ENCODE peak calls at places on chromosomes 5 and 9, in seven cellular contexts. W, Q, S, O, A, C and E are unnamed samples.

GRCh38 chr5:141637693-141638419 is 1.1 kb downstream of the RELL2 start:
- DNase-seq in W (peak), Q (peak), S (no peak), O (peak), A (peak), C (no peak), E (peak)

GRCh38 chr5:56516936-56517521 is 283.9 kb upstream of the ANKRD55 start:
- DNase-seq in W (no peak), Q (peak), S (no peak), O (no peak), A (peak), C (no peak), E (peak)

GRCh38 chr9:22040760-22041159 is 31.7 kb upstream of the CDKN2B start:
- DNase-seq in W (no peak), Q (no peak), S (peak), O (no peak), A (no peak), C (no peak), E (no peak)

GRCh38 chr5:173265433-173265832 is 30.4 kb upstream of the NKX2-5 start:
- DNase-seq in W (no peak), Q (no peak), S (no peak), O (no peak), A (no peak), C (no peak), E (no peak)

GRCh38 chr5:91217859-91218258 is 165.3 kb downstream of the ARRDC3 start:
- DNase-seq in W (no peak), Q (no peak), S (no peak), O (no peak), A (no peak), C (no peak), E (no peak)

GRCh38 chr5:53733853-53734252 is 173.4 kb downstream of the NDUFS4 start:
- DNase-seq in W (no peak), Q (no peak), S (peak), O (no peak), A (no peak), C (peak), E (no peak)

GRCh38 chr5:1052641-1053390 is 44.2 kb downstream of the NKD2 start:
- DNase-seq in W (no peak), Q (no peak), S (no peak), O (no peak), A (no peak), C (no peak), E (no peak)

GRCh38 chr5:96562614-96563013 is 99.6 kb upstream of the CAST start:
- DNase-seq in W (no peak), Q (no peak), S (peak), O (no peak), A (peak), C (no peak), E (no peak)

GRCh38 chr5:149152317-149152746 is 11.0 kb downstream of the ABLIM3 start:
- DNase-seq in W (no peak), Q (no peak), S (peak), O (no peak), A (peak), C (no peak), E (no peak)

GRCh38 chr5:115186794-115187193 is 17.1 kb upstream of the TRIM36 start:
- DNase-seq in W (no peak), Q (no peak), S (peak), O (no peak), A (no peak), C (no peak), E (no peak)

GRCh38 chr5:172429201-172429940 is 25.0 kb downstream of the SH3PXD2B start:
- DNase-seq in W (no peak), Q (no peak), S (no peak), O (no peak), A (no peak), C (no peak), E (no peak)

GRCh38 chr5:76601470-76601869 is 21.7 kb downstream of the F2RL2 start:
- DNase-seq in W (peak), Q (peak), S (peak), O (peak), A (peak), C (peak), E (peak)

GRCh38 chr9:136977223-136978072 is at the start of gene PTGDS:
- DNase-seq in W (peak), Q (no peak), S (no peak), O (no peak), A (no peak), C (no peak), E (no peak)

GRCh38 chr5:132820162-132820754 is 7.2 kb downstream of the SOWAHA start:
- DNase-seq in W (peak), Q (peak), S (peak), O (peak), A (peak), C (peak), E (peak)

GRCh38 chr9:79221084-79221483 is 350.7 kb upstream of the TLE4 start:
- DNase-seq in W (no peak), Q (peak), S (peak), O (no peak), A (peak), C (no peak), E (no peak)

GRCh38 chr5:82793808-82794419 is 283.3 kb downstream of the TMEM167A start:
- DNase-seq in W (peak), Q (peak), S (peak), O (peak), A (peak), C (peak), E (peak)

GRCh38 chr9:83219924-83220438 is 157.0 kb upstream of the RASEF start:
- DNase-seq in W (no peak), Q (no peak), S (no peak), O (no peak), A (no peak), C (no peak), E (no peak)

GRCh38 chr5:143019614-143020515 is 249.7 kb downstream of the ARHGAP26 start:
- DNase-seq in W (peak), Q (no peak), S (no peak), O (no peak), A (no peak), C (no peak), E (no peak)

GRCh38 chr5:167861134-167861930 is 430.1 kb upstream of the WWC1 start:
- DNase-seq in W (peak), Q (peak), S (peak), O (peak), A (no peak), C (no peak), E (peak)

GRCh38 chr9:7570107-7570720 is 229.4 kb downstream of the DMAC1 start:
- DNase-seq in W (peak), Q (peak), S (peak), O (peak), A (peak), C (peak), E (peak)

GRCh38 chr5:137096149-137097103 is 402.7 kb downstream of the SPOCK1 start:
- DNase-seq in W (no peak), Q (no peak), S (peak), O (no peak), A (no peak), C (no peak), E (no peak)

GRCh38 chr5:97550164-97550563 is 367.1 kb upstream of the RIOK2 start:
- DNase-seq in W (peak), Q (no peak), S (peak), O (no peak), A (peak), C (no peak), E (no peak)

GRCh38 chr5:154482528-154483449 is 4.8 kb upstream of the HAND1 start:
- DNase-seq in W (peak), Q (no peak), S (no peak), O (no peak), A (no peak), C (no peak), E (no peak)

GRCh38 chr5:149284501-149284900 is 12.8 kb downstream of the AFAP1L1 start:
- DNase-seq in W (no peak), Q (no peak), S (no peak), O (no peak), A (no peak), C (no peak), E (no peak)

GRCh38 chr5:126594676-126595485 is at the start of gene ALDH7A1:
- DNase-seq in W (peak), Q (peak), S (peak), O (no peak), A (peak), C (peak), E (no peak)

GRCh38 chr5:95861221-95861857 is 38.8 kb upstream of the GLRX start:
- DNase-seq in W (no peak), Q (peak), S (peak), O (no peak), A (peak), C (peak), E (no peak)

GRCh38 chr9:130234340-130235260 is 31.0 kb upstream of the HMCN2 start:
- DNase-seq in W (no peak), Q (no peak), S (peak), O (no peak), A (no peak), C (no peak), E (no peak)

GRCh38 chr5:135468086-135468485 is 15.9 kb upstream of the TIFAB start:
- DNase-seq in W (no peak), Q (no peak), S (no peak), O (no peak), A (no peak), C (no peak), E (no peak)

GRCh38 chr5:126686451-126687126 is 85.8 kb downstream of the PHAX start:
- DNase-seq in W (no peak), Q (no peak), S (no peak), O (no peak), A (no peak), C (no peak), E (peak)

GRCh38 chr5:154831451-154831850 is 19.0 kb downstream of the FAXDC2 start:
- DNase-seq in W (no peak), Q (no peak), S (no peak), O (no peak), A (no peak), C (no peak), E (no peak)

GRCh38 chr9:114339130-114339908 is 9.7 kb downstream of the ORM2 start:
- DNase-seq in W (peak), Q (peak), S (peak), O (peak), A (peak), C (no peak), E (peak)

GRCh38 chr9:136121801-136122200 is 3.1 kb upstream of the TMEM250 start:
- DNase-seq in W (no peak), Q (no peak), S (no peak), O (no peak), A (no peak), C (no peak), E (no peak)

GRCh38 chr9:87342743-87343142 is 154.9 kb upstream of the DAPK1 start:
- DNase-seq in W (no peak), Q (no peak), S (no peak), O (no peak), A (no peak), C (no peak), E (no peak)

GRCh38 chr9:87359958-87360601 is 137.6 kb upstream of the DAPK1 start:
- DNase-seq in W (no peak), Q (no peak), S (no peak), O (no peak), A (no peak), C (no peak), E (no peak)

GRCh38 chr9:130872912-130873503 is 23.6 kb downstream of the QRFP start:
- DNase-seq in W (no peak), Q (no peak), S (no peak), O (no peak), A (no peak), C (no peak), E (no peak)

GRCh38 chr5:14871084-14871572 is 450 bp downstream of the ANKH start:
- DNase-seq in W (peak), Q (peak), S (no peak), O (peak), A (peak), C (no peak), E (peak)

GRCh38 chr9:76987594-76988200 is 31.8 kb upstream of the FOXB2 start:
- DNase-seq in W (peak), Q (peak), S (peak), O (peak), A (peak), C (peak), E (no peak)

GRCh38 chr5:73438897-73439470 is 9.6 kb downstream of the FOXD1 start:
- DNase-seq in W (no peak), Q (no peak), S (no peak), O (no peak), A (no peak), C (no peak), E (no peak)

GRCh38 chr5:73436535-73437125 is 11.9 kb downstream of the FOXD1 start:
- DNase-seq in W (no peak), Q (no peak), S (no peak), O (no peak), A (no peak), C (no peak), E (no peak)

GRCh38 chr5:73437126-73438047 is 11.2 kb downstream of the FOXD1 start:
- DNase-seq in W (peak), Q (no peak), S (peak), O (peak), A (no peak), C (peak), E (no peak)

GRCh38 chr5:73440262-73440661 is 8.3 kb downstream of the FOXD1 start:
- DNase-seq in W (no peak), Q (no peak), S (no peak), O (no peak), A (no peak), C (no peak), E (no peak)

GRCh38 chr5:73438048-73438896 is 10.3 kb downstream of the FOXD1 start:
- DNase-seq in W (no peak), Q (no peak), S (peak), O (no peak), A (no peak), C (no peak), E (no peak)
- TF ChIP-seq EZH2 in W (peak), Q (no peak), S (no peak), O (no peak), A (no peak), C (no peak), E (no peak)

GRCh38 chr9:112093875-112094227 is 81.2 kb downstream of the SUSD1 start:
- DNase-seq in W (no peak), Q (no peak), S (no peak), O (no peak), A (no peak), C (no peak), E (no peak)

GRCh38 chr9:112094240-112094639 is 80.9 kb downstream of the SUSD1 start:
- DNase-seq in W (no peak), Q (no peak), S (no peak), O (no peak), A (no peak), C (no peak), E (no peak)

GRCh38 chr9:112094948-112095779 is 79.9 kb downstream of the SUSD1 start:
- DNase-seq in W (no peak), Q (no peak), S (no peak), O (peak), A (peak), C (no peak), E (no peak)

GRCh38 chr9:112093147-112093874 is 81.8 kb downstream of the SUSD1 start:
- DNase-seq in W (no peak), Q (no peak), S (no peak), O (no peak), A (no peak), C (no peak), E (no peak)

DNA sequence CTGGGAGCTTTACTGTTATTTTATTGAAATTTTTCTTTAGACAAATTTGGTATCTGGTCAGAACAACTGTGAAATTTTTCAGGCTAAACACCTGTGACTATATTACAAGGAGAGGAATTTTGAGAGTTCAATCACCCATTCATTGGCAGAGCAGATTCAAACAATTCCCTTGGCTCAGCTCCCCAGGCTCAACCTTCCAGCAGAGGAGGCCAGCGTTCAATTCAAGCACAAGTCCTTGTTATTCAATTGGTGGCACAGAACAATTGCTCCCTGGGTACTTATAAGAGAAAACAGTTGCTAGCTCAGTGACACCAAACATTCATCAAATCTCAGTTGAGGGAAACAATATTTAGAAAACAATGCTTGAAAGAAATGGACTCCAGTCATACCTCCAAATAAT is 83.3 kb downstream of the SUSD1 start:
- DNase-seq in W (peak), Q (no peak), S (no peak), O (no peak), A (peak), C (no peak), E (no peak)
- TF ChIP-seq CTCF in W (peak), Q (no peak), S (peak), O (peak), A (peak), C (peak), E (peak)

GRCh38 chr9:133659566-133659965 is 23.4 kb downstream of the DBH start:
- DNase-seq in W (no peak), Q (no peak), S (no peak), O (no peak), A (no peak), C (no peak), E (no peak)

GRCh38 chr9:133656211-133657119 is 20.3 kb downstream of the DBH start:
- DNase-seq in W (no peak), Q (peak), S (no peak), O (no peak), A (no peak), C (no peak), E (no peak)

GRCh38 chr9:133657120-133657661 is 21.0 kb downstream of the DBH start:
- DNase-seq in W (no peak), Q (no peak), S (no peak), O (no peak), A (no peak), C (no peak), E (no peak)

GRCh38 chr9:133655701-133656100 is 19.5 kb downstream of the DBH start:
- DNase-seq in W (no peak), Q (no peak), S (no peak), O (no peak), A (no peak), C (no peak), E (no peak)

GRCh38 chr9:133658442-133659431 is 22.6 kb downstream of the DBH start:
- DNase-seq in W (peak), Q (peak), S (peak), O (no peak), A (no peak), C (peak), E (no peak)
- TF ChIP-seq EZH2 in W (no peak), Q (no peak), S (no peak), O (no peak), A (no peak), C (no peak), E (no peak)

GRCh38 chr5:7850533-7851239 is at the start of gene CFAP90:
- DNase-seq in W (peak), Q (no peak), S (peak), O (no peak), A (peak), C (no peak), E (no peak)
- TF ChIP-seq CTCF in W (peak), Q (no peak), S (peak), O (no peak), A (peak), C (no peak), E (no peak)

GRCh38 chr9:98706651-98707103 is 2.1 kb downstream of the GABBR2 start:
- DNase-seq in W (no peak), Q (no peak), S (peak), O (no peak), A (peak), C (no peak), E (no peak)

GRCh38 chr9:98709968-98710965 is 1.5 kb upstream of the GABBR2 start:
- DNase-seq in W (peak), Q (peak), S (peak), O (no peak), A (peak), C (no peak), E (peak)

GRCh38 chr9:98708933-98709911 is at the start of gene GABBR2:
- DNase-seq in W (peak), Q (no peak), S (no peak), O (no peak), A (peak), C (no peak), E (no peak)

GRCh38 chr9:98707158-98708102 is 1.3 kb downstream of the GABBR2 start:
- DNase-seq in W (peak), Q (peak), S (peak), O (peak), A (peak), C (peak), E (no peak)

DNA sequence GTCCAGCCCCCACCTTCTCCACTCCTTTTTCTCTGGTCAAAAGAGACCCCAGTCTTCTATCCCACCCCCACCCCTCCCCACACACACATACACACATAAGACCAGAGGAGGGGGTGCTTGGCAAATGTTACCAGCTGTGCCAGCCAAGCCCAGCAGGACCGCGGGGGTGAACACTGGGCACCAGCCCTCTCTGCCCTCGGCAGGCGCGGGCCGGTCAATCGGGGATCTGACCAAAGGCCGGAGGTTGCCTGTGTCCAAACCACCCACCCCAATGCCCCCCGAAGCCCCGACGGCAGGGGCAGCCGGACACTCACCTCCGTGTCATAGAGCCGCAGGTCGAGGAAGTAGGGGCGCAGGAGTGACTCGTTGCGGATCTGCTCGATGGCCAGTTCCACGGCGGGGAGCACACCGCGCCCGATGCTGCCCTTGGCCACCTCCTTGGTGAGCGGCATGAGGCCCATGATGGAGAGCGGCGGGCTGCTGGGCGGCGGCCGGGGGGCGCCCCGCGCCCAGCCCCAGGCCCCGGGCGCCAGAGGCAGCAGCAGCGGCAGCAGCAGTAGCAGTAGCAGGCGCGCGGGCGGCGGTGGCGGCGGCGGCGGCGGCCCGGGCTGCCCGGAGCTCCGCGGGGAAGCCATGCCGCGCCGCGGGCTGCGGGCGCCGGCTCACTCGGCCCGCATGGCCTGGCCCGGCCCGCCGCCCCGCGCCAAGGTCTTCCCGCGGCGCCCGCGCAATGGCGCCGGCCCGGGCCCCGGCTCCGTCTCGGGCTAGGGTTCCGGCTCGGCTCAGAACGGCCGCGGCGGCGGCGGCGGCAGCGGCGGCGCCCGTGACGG is 417 bp downstream of the GABBR2 start:
- DNase-seq in W (no peak), Q (no peak), S (no peak), O (no peak), A (peak), C (no peak), E (no peak)
- TF ChIP-seq EZH2 in W (peak), Q (no peak), S (no peak), O (no peak), A (no peak), C (no peak), E (no peak)